ENCODE peak calls at places on chromosomes 6 and 20, in five cellular contexts. One of them, this sample, is unnamed.

GRCh38 chr20:32855387-32855786 is 3.3 kb upstream of the EFCAB8 start:
- DNase-seq in stimulated activated CD4-positive, alpha-beta T cell treated with anti-CD3 and anti-CD28 coated beads, Interleukin-2, amount 100 ng/mL, for 48 hours: no peak
- DNase-seq in cerebellar nuclear complex: peak; percentile 18
- DNase-seq in kidney glomerular epithelial cell: no peak
- DNase-seq in stimulated activated CD8-positive, alpha-beta memory T cell treated with anti-CD3 and anti-CD28 coated beads, Interleukin-2, amount 100 ng/mL, for 1 hour: no peak
- DNase-seq in this sample: no peak

GRCh38 chr20:3107464-3108025 is 23.0 kb upstream of the AVP start:
- DNase-seq in kidney glomerular epithelial cell: no peak
- DNase-seq in cerebellar nuclear complex: no peak
- DNase-seq in stimulated activated CD8-positive, alpha-beta memory T cell treated with anti-CD3 and anti-CD28 coated beads, Interleukin-2, amount 100 ng/mL, for 1 hour: no peak
- DNase-seq in stimulated activated CD4-positive, alpha-beta T cell treated with anti-CD3 and anti-CD28 coated beads, Interleukin-2, amount 100 ng/mL, for 48 hours: no peak
- DNase-seq in this sample: no peak

GRCh38 chr20:433300-433975 is 25.3 kb downstream of the RBCK1 start:
- DNase-seq in cerebellar nuclear complex: no peak
- DNase-seq in stimulated activated CD4-positive, alpha-beta T cell treated with anti-CD3 and anti-CD28 coated beads, Interleukin-2, amount 100 ng/mL, for 48 hours: peak; percentile 53
- DNase-seq in stimulated activated CD8-positive, alpha-beta memory T cell treated with anti-CD3 and anti-CD28 coated beads, Interleukin-2, amount 100 ng/mL, for 1 hour: peak; percentile 28
- DNase-seq in kidney glomerular epithelial cell: peak; percentile 49
- DNase-seq in this sample: no peak

GRCh38 chr6:32954983-32955802 is 2.3 kb upstream of the HLA-DMA start:
- DNase-seq in stimulated activated CD8-positive, alpha-beta memory T cell treated with anti-CD3 and anti-CD28 coated beads, Interleukin-2, amount 100 ng/mL, for 1 hour: no peak
- DNase-seq in cerebellar nuclear complex: no peak
- DNase-seq in stimulated activated CD4-positive, alpha-beta T cell treated with anti-CD3 and anti-CD28 coated beads, Interleukin-2, amount 100 ng/mL, for 48 hours: no peak
- DNase-seq in kidney glomerular epithelial cell: no peak
- DNase-seq in this sample: no peak

GRCh38 chr20:7776148-7776547 is 164.1 kb downstream of the HAO1 start:
- DNase-seq in stimulated activated CD8-positive, alpha-beta memory T cell treated with anti-CD3 and anti-CD28 coated beads, Interleukin-2, amount 100 ng/mL, for 1 hour: no peak
- DNase-seq in kidney glomerular epithelial cell: no peak
- DNase-seq in cerebellar nuclear complex: no peak
- DNase-seq in stimulated activated CD4-positive, alpha-beta T cell treated with anti-CD3 and anti-CD28 coated beads, Interleukin-2, amount 100 ng/mL, for 48 hours: no peak
- DNase-seq in this sample: no peak

GRCh38 chr6:43809417-43810305 is 39.6 kb downstream of the VEGFA start:
- DNase-seq in cerebellar nuclear complex: no peak
- DNase-seq in stimulated activated CD4-positive, alpha-beta T cell treated with anti-CD3 and anti-CD28 coated beads, Interleukin-2, amount 100 ng/mL, for 48 hours: no peak
- DNase-seq in kidney glomerular epithelial cell: peak; percentile 58
- DNase-seq in stimulated activated CD8-positive, alpha-beta memory T cell treated with anti-CD3 and anti-CD28 coated beads, Interleukin-2, amount 100 ng/mL, for 1 hour: no peak
- DNase-seq in this sample: no peak

GRCh38 chr6:129593233-129593564 is 116.8 kb downstream of the ARHGAP18 start:
- DNase-seq in kidney glomerular epithelial cell: no peak
- DNase-seq in cerebellar nuclear complex: no peak
- DNase-seq in stimulated activated CD4-positive, alpha-beta T cell treated with anti-CD3 and anti-CD28 coated beads, Interleukin-2, amount 100 ng/mL, for 48 hours: no peak
- DNase-seq in stimulated activated CD8-positive, alpha-beta memory T cell treated with anti-CD3 and anti-CD28 coated beads, Interleukin-2, amount 100 ng/mL, for 1 hour: no peak
- DNase-seq in this sample: no peak

GRCh38 chr6:65566117-65566516 is 140.9 kb downstream of the EYS start:
- DNase-seq in cerebellar nuclear complex: no peak
- DNase-seq in stimulated activated CD4-positive, alpha-beta T cell treated with anti-CD3 and anti-CD28 coated beads, Interleukin-2, amount 100 ng/mL, for 48 hours: no peak
- DNase-seq in kidney glomerular epithelial cell: no peak
- DNase-seq in stimulated activated CD8-positive, alpha-beta memory T cell treated with anti-CD3 and anti-CD28 coated beads, Interleukin-2, amount 100 ng/mL, for 1 hour: no peak
- DNase-seq in this sample: no peak

GRCh38 chr6:105898286-105898685 is 187.8 kb upstream of the PRDM1 start:
- DNase-seq in cerebellar nuclear complex: no peak
- DNase-seq in stimulated activated CD8-positive, alpha-beta memory T cell treated with anti-CD3 and anti-CD28 coated beads, Interleukin-2, amount 100 ng/mL, for 1 hour: no peak
- DNase-seq in stimulated activated CD4-positive, alpha-beta T cell treated with anti-CD3 and anti-CD28 coated beads, Interleukin-2, amount 100 ng/mL, for 48 hours: no peak
- DNase-seq in kidney glomerular epithelial cell: no peak
- DNase-seq in this sample: no peak